ENCODE peak calls at places on chromosomes 2 and 18, in four cellular contexts. One of them, this sample, is unnamed.

GRCh38 chr2:96399342-96400048 is 63.9 kb downstream of the NCAPH start:
- DNase-seq in adrenal gland: peak
- DNase-seq in heart left ventricle: no peak
- DNase-seq in psoas muscle: no peak
- DNase-seq in this sample: no peak

GRCh38 chr18:30527226-30527625 is 515.3 kb downstream of the DSC3 start:
- DNase-seq in adrenal gland: no peak
- DNase-seq in heart left ventricle: no peak
- DNase-seq in psoas muscle: no peak
- DNase-seq in this sample: no peak

GRCh38 chr2:154623819-154624218 is 74.7 kb upstream of the KCNJ3 start:
- DNase-seq in adrenal gland: peak
- DNase-seq in heart left ventricle: peak
- DNase-seq in psoas muscle: no peak
- DNase-seq in this sample: peak

GRCh38 chr18:3541549-3542386 is 91.8 kb downstream of the TGIF1 start:
- DNase-seq in adrenal gland: no peak
- DNase-seq in heart left ventricle: no peak
- DNase-seq in psoas muscle: no peak
- DNase-seq in this sample: no peak

GRCh38 chr18:13696961-13697360 is 29.4 kb downstream of the FAM210A start:
- DNase-seq in adrenal gland: no peak
- DNase-seq in heart left ventricle: no peak
- DNase-seq in psoas muscle: no peak
- DNase-seq in this sample: no peak

GRCh38 chr2:54329482-54330225 is 73.6 kb upstream of the TSPYL6 start:
- DNase-seq in adrenal gland: no peak
- DNase-seq in heart left ventricle: no peak
- DNase-seq in psoas muscle: no peak
- DNase-seq in this sample: no peak

GRCh38 chr18:42242758-42243157 is 287.7 kb downstream of the PIK3C3 start:
- DNase-seq in adrenal gland: no peak
- DNase-seq in heart left ventricle: no peak
- DNase-seq in psoas muscle: no peak
- DNase-seq in this sample: no peak

GRCh38 chr2:5057895-5058294 is 634.3 kb upstream of the SOX11 start:
- DNase-seq in adrenal gland: no peak
- DNase-seq in heart left ventricle: no peak
- DNase-seq in psoas muscle: no peak
- DNase-seq in this sample: no peak

GRCh38 chr2:1651131-1652066 is 92.9 kb downstream of the PXDN start:
- DNase-seq in adrenal gland: peak
- DNase-seq in heart left ventricle: no peak
- DNase-seq in psoas muscle: no peak
- DNase-seq in this sample: no peak

GRCh38 chr2:205776139-205776538 is 93.8 kb downstream of the NRP2 start:
- DNase-seq in adrenal gland: peak
- DNase-seq in heart left ventricle: peak
- DNase-seq in psoas muscle: peak
- DNase-seq in this sample: no peak

GRCh38 chr2:132886574-132886973 is 216.6 kb upstream of the LYPD1 start:
- DNase-seq in adrenal gland: no peak
- DNase-seq in heart left ventricle: no peak
- DNase-seq in psoas muscle: no peak
- DNase-seq in this sample: no peak

GRCh38 chr2:239825705-239825979 is 199.5 kb downstream of the NDUFA10 start:
- DNase-seq in adrenal gland: peak
- DNase-seq in heart left ventricle: no peak
- DNase-seq in psoas muscle: no peak
- DNase-seq in this sample: no peak

GRCh38 chr2:8087480-8087840 is 594.4 kb upstream of the ID2 start:
- DNase-seq in adrenal gland: no peak
- DNase-seq in heart left ventricle: no peak
- DNase-seq in psoas muscle: no peak
- DNase-seq in this sample: no peak

GRCh38 chr2:167749016-167749415 is 498.4 kb downstream of the STK39 start:
- DNase-seq in adrenal gland: no peak
- DNase-seq in heart left ventricle: no peak
- DNase-seq in psoas muscle: no peak
- DNase-seq in this sample: no peak

GRCh38 chr2:188870289-188870688 is 103.9 kb upstream of the COL3A1 start:
- DNase-seq in adrenal gland: no peak
- DNase-seq in heart left ventricle: no peak
- DNase-seq in psoas muscle: no peak
- DNase-seq in this sample: no peak

GRCh38 chr2:105287692-105288091 is 41.8 kb downstream of the TGFBRAP1 start:
- DNase-seq in adrenal gland: no peak
- DNase-seq in heart left ventricle: no peak
- DNase-seq in psoas muscle: peak
- DNase-seq in this sample: no peak

GRCh38 chr2:119744335-119744939 is 15.3 kb upstream of the PTPN4 start:
- DNase-seq in adrenal gland: no peak
- DNase-seq in heart left ventricle: no peak
- DNase-seq in psoas muscle: no peak
- DNase-seq in this sample: no peak

GRCh38 chr2:16392647-16393482 is 272.8 kb downstream of the CYRIA start:
- DNase-seq in adrenal gland: no peak
- DNase-seq in heart left ventricle: no peak
- DNase-seq in psoas muscle: no peak
- DNase-seq in this sample: no peak

GRCh38 chr18:75496151-75496550 is 68.6 kb upstream of the SMIM21 start:
- DNase-seq in adrenal gland: no peak
- DNase-seq in heart left ventricle: no peak
- DNase-seq in psoas muscle: no peak
- DNase-seq in this sample: no peak

GRCh38 chr2:132038179-132038882 is 123.4 kb downstream of the ANKRD30BL start:
- DNase-seq in adrenal gland: no peak
- DNase-seq in heart left ventricle: no peak
- DNase-seq in psoas muscle: no peak
- DNase-seq in this sample: no peak

GRCh38 chr2:81658227-81658626 is 1353.7 kb upstream of the LRRTM1 start:
- DNase-seq in adrenal gland: no peak
- DNase-seq in heart left ventricle: no peak
- DNase-seq in psoas muscle: no peak
- DNase-seq in this sample: no peak

GRCh38 chr2:206988884-206989283 is 49.6 kb downstream of the CPO start:
- DNase-seq in adrenal gland: no peak
- DNase-seq in heart left ventricle: no peak
- DNase-seq in psoas muscle: no peak
- DNase-seq in this sample: no peak

GRCh38 chr2:222670191-222671038 is 1.0 kb upstream of the MOGAT1 start:
- DNase-seq in adrenal gland: no peak
- DNase-seq in heart left ventricle: no peak
- DNase-seq in psoas muscle: no peak
- DNase-seq in this sample: no peak

GRCh38 chr2:70954886-70955285 is 19.2 kb downstream of the ATP6V1B1 start:
- DNase-seq in adrenal gland: no peak
- DNase-seq in heart left ventricle: no peak
- DNase-seq in psoas muscle: no peak
- DNase-seq in this sample: no peak

GRCh38 chr18:70490008-70490933 is 201.4 kb downstream of the SOCS6 start:
- DNase-seq in adrenal gland: no peak
- DNase-seq in heart left ventricle: no peak
- DNase-seq in psoas muscle: no peak
- DNase-seq in this sample: no peak

GRCh38 chr18:13136056-13136688 is 82.4 kb upstream of the LDLRAD4 start:
- DNase-seq in adrenal gland: no peak
- DNase-seq in heart left ventricle: no peak
- DNase-seq in psoas muscle: no peak
- DNase-seq in this sample: no peak

GRCh38 chr2:20108655-20109396 is 57.4 kb upstream of the LAPTM4A start:
- DNase-seq in adrenal gland: no peak
- DNase-seq in heart left ventricle: no peak
- DNase-seq in psoas muscle: no peak
- DNase-seq in this sample: no peak

GRCh38 chr2:85180322-85181092 is 47.3 kb downstream of the TCF7L1 start:
- DNase-seq in adrenal gland: no peak
- DNase-seq in heart left ventricle: no peak
- DNase-seq in psoas muscle: no peak
- DNase-seq in this sample: no peak

GRCh38 chr2:85179541-85179940 is 46.3 kb downstream of the TCF7L1 start:
- DNase-seq in adrenal gland: no peak
- DNase-seq in heart left ventricle: no peak
- DNase-seq in psoas muscle: no peak
- DNase-seq in this sample: no peak

GRCh38 chr2:85177031-85177824 is 44.0 kb downstream of the TCF7L1 start:
- DNase-seq in adrenal gland: no peak
- DNase-seq in heart left ventricle: no peak
- DNase-seq in psoas muscle: no peak
- DNase-seq in this sample: no peak

GRCh38 chr2:85178980-85179411 is 45.8 kb downstream of the TCF7L1 start:
- DNase-seq in adrenal gland: no peak
- DNase-seq in heart left ventricle: no peak
- DNase-seq in psoas muscle: no peak
- DNase-seq in this sample: no peak

DNA sequence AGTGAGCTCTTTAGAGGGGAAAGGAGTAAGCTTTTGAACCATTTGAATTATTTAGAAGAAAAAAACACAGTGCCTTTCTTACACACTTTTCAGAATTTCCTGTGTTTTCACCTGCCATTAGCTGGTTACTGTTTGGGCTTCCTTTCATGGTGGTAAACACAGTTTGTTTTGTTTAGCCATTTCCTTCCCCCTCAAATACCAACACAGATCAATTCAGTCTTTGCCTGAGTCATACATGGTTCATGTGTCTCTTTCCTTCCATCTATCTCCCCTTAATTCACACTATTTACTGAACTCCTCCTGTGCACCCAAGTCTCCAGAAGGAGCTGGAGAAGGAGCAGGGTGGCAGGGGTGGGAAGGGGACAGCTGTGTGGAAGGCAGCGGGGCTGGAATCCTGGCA is 45.0 kb downstream of the TCF7L1 start:
- DNase-seq in adrenal gland: no peak
- DNase-seq in heart left ventricle: no peak
- DNase-seq in psoas muscle: no peak
- DNase-seq in this sample: no peak
- H3K4me3 ChIP-seq in adrenal gland: no peak
- H3K4me3 ChIP-seq in heart left ventricle: no peak
- H3K4me3 ChIP-seq in psoas muscle: no peak
- H3K4me3 ChIP-seq in this sample: no peak

GRCh38 chr2:230578106-230578505 is 134.5 kb upstream of the CAB39 start:
- DNase-seq in adrenal gland: no peak
- DNase-seq in heart left ventricle: no peak
- DNase-seq in psoas muscle: no peak
- DNase-seq in this sample: no peak

GRCh38 chr2:230583593-230583992 is 129.0 kb upstream of the CAB39 start:
- DNase-seq in adrenal gland: no peak
- DNase-seq in heart left ventricle: no peak
- DNase-seq in psoas muscle: no peak
- DNase-seq in this sample: no peak

GRCh38 chr2:230586328-230586982 is 126.2 kb upstream of the CAB39 start:
- DNase-seq in adrenal gland: no peak
- DNase-seq in heart left ventricle: no peak
- DNase-seq in psoas muscle: no peak
- DNase-seq in this sample: no peak

GRCh38 chr2:230582851-230583283 is 129.8 kb upstream of the CAB39 start:
- DNase-seq in adrenal gland: no peak
- DNase-seq in heart left ventricle: no peak
- DNase-seq in psoas muscle: no peak
- DNase-seq in this sample: no peak
- H3K4me3 ChIP-seq in adrenal gland: no peak
- H3K4me3 ChIP-seq in heart left ventricle: no peak
- H3K4me3 ChIP-seq in psoas muscle: no peak
- H3K4me3 ChIP-seq in this sample: no peak

DNA sequence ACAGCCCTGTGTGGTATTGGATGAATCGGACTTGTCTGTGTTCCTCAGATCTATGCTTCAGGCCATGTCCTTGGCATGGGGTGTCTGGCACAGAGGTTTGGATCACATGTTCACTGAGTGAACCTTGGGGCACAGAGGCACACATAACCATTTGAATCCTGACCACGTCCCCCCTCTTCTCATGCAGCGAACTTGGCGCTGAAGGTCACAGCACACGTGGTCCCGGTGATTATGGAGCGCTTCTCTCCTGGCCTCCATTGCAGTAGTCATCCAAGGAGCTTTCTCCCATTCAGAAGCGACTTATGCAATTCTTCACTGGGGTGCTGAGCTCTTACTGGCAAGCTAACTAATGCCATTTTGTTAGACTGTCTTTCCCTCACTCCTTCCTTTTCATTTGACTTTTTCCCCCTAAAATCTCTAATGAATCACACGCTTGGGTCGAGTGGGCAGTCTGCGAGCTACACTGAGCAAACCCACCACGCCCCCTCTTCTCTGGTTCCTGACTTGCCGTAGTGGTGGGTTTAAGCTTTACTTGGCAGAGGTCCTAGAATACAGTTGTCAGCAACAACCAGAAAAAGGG is 59.4 kb downstream of the KCNG2 start:
- DNase-seq in adrenal gland: peak
- DNase-seq in heart left ventricle: no peak
- DNase-seq in psoas muscle: no peak
- DNase-seq in this sample: no peak
- H3K4me3 ChIP-seq in adrenal gland: no peak
- H3K4me3 ChIP-seq in heart left ventricle: no peak
- H3K4me3 ChIP-seq in psoas muscle: no peak
- H3K4me3 ChIP-seq in this sample: no peak

DNA sequence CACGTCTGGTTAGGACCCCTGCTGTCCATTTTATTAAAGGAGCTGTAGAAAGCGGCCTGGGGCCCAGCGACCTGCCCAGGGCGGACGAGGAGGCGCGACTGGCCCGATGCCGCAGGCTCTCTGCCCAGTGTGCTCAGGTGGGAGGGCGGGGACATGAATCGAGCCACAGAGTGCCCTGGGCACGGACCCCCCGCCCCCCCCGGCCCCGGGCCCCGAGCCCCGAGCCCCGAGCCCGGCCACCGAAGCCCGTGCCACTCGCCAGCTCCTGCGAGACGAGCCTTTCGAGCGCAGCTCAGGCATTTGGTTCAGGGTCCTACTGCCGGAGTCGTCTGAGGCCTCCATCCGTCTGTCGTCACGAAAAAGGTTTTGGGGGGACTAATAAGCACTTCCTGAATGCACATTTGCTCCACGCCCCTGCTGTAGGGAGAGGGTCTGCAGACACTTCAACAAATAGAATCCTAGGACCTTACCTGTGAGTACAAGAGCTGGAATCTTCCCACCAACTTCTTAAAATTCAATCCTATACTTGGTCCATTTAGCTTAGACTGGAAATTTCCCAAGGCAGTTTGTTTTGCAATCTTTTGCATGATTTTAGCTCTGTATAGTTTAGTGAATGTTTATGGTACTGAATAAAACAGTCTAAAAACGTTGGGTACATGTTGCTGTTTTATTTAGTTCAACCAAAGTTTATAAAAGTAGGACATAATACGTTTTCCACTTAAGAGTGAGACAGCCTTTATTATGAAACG is 665 bp upstream of the ADAM17 start:
- DNase-seq in adrenal gland: no peak
- DNase-seq in heart left ventricle: no peak
- DNase-seq in psoas muscle: no peak
- DNase-seq in this sample: no peak
- H3K4me3 ChIP-seq in adrenal gland: peak
- H3K4me3 ChIP-seq in heart left ventricle: peak
- H3K4me3 ChIP-seq in psoas muscle: peak
- H3K4me3 ChIP-seq in this sample: peak